ENCODE peak calls at places on chromosome X, in four cellular contexts. N, D, Q and H are unnamed samples.

GRCh38 chrX:22135994-22136684 is 104.0 kb downstream of the PHEX start:
- DNase-seq in N (peak; percentile 83), D (peak; percentile 65), Q (peak; percentile 63), H (peak; percentile 40)

GRCh38 chrX:78595901-78596502 is 63.1 kb downstream of the RTL3 start:
- DNase-seq in N (peak; percentile 8), D (no peak), Q (peak; percentile 16), H (peak; percentile 13)

GRCh38 chrX:153245288-153245731 is 66.2 kb downstream of the MAGEA1 start:
- DNase-seq in N (no peak), D (peak; percentile 29), Q (no peak), H (peak; percentile 60)

GRCh38 chrX:118551426-118551825 is 55.8 kb downstream of the DOCK11 start:
- DNase-seq in N (no peak), D (no peak), Q (no peak), H (no peak)

GRCh38 chrX:1534321-1535168 is 2.4 kb downstream of the P2RY8 start:
- DNase-seq in N (no peak), D (no peak), Q (peak; percentile 18), H (peak; percentile 69)

GRCh38 chrX:133053854-133054565 is 42.9 kb downstream of the USP26 start:
- DNase-seq in N (peak; percentile 67), D (no peak), Q (no peak), H (no peak)

GRCh38 chrX:7190157-7190556 is 42.2 kb upstream of the PUDP start:
- DNase-seq in N (peak; percentile 6), D (no peak), Q (no peak), H (peak; percentile 45)

GRCh38 chrX:45714864-45715263 is 514.2 kb upstream of the DIPK2B start:
- DNase-seq in N (peak; percentile 97), D (peak; percentile 25), Q (no peak), H (no peak)

GRCh38 chrX:275476-275966 is 5.7 kb upstream of the PLCXD1 start:
- DNase-seq in N (no peak), D (no peak), Q (no peak), H (no peak)

GRCh38 chrX:118109065-118109464 is 7.5 kb downstream of the KLHL13 start:
- DNase-seq in N (no peak), D (no peak), Q (no peak), H (no peak)

GRCh38 chrX:40383360-40383759 is 197.4 kb upstream of the ATP6AP2 start:
- DNase-seq in N (no peak), D (no peak), Q (no peak), H (no peak)

GRCh38 chrX:34778961-34779360 is 121.9 kb upstream of the TMEM47 start:
- DNase-seq in N (peak; percentile 71), D (no peak), Q (no peak), H (no peak)

GRCh38 chrX:42680651-42681050 is 97.3 kb downstream of the PPP1R2C start:
- DNase-seq in N (no peak), D (peak; percentile 46), Q (no peak), H (peak; percentile 27)

GRCh38 chrX:132101206-132101605 is 26.6 kb downstream of the FRMD7 start:
- DNase-seq in N (no peak), D (no peak), Q (no peak), H (no peak)

GRCh38 chrX:101759000-101759399 is 99.3 kb upstream of the ARMCX2 start:
- DNase-seq in N (peak; percentile 65), D (peak; percentile 49), Q (peak; percentile 43), H (peak; percentile 38)

GRCh38 chrX:19602866-19603620 is 87.7 kb upstream of the MAP3K15 start:
- DNase-seq in N (peak; percentile 82), D (no peak), Q (no peak), H (no peak)

GRCh38 chrX:25344191-25344936 is 328.6 kb upstream of the ARX start:
- DNase-seq in N (no peak), D (no peak), Q (no peak), H (no peak)

GRCh38 chrX:10548681-10549080 is 71.7 kb downstream of the MID1 start:
- DNase-seq in N (peak; percentile 22), D (no peak), Q (no peak), H (no peak)
- H3K4me1 ChIP-seq in N (peaks cover 21% of the 10 kb centered on the region), D (no peaks in the 10 kb centered on the region), Q (no peaks in the 10 kb centered on the region), H (no peaks in the 10 kb centered on the region)

DNA sequence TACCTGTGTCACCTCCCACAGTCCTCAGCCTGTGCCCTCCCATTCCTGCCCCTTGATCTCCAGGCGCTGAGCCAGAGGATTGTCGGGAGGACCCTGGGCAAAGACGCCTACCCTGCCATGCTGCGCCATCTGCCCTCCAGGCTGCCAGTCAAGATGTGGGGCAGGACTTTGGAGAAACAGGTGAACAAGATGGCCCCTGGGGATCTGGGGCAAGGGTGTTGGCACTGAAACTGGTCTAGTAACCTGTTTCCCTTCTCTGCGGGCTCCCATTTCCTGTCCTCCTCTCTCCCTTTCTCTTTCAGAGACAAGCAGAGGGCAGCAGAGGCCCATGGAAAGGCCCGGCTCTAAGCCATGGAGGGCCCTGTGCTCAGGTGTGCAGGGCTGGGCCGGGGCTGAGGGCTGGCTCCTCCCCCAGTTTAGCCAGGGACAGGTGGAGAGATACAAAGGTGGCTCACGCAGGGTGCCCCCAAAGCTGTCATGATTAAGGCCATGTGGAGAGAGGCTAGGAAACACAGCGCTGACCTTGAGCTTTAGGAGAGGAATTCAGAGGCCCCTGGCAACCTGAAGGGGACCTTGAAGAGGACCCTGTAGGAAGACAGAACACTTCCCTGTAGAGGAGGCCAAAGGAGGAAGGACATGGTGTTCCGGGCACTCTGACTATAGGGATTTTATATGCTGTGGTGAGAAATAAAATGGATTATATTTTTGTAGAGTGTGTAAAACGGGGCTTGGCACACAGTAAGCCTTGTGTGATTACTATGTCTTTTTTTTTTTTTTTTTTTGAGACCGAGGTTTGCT is at the start of gene GLOD5:
- DNase-seq in N (peak; percentile 88), D (peak; percentile 72), Q (peak; percentile 44), H (peak; percentile 5)
- TF ChIP-seq EZH2phosphoT487 in N (no peak), D (no peak), Q (no peak), H (no peak)

GRCh38 chrX:148288451-148288850 is 212.0 kb upstream of the AFF2 start:
- DNase-seq in N (no peak), D (no peak), Q (no peak), H (no peak)

GRCh38 chrX:148281920-148282319 is 218.5 kb upstream of the AFF2 start:
- DNase-seq in N (no peak), D (no peak), Q (no peak), H (no peak)

GRCh38 chrX:148282504-148282903 is 217.9 kb upstream of the AFF2 start:
- DNase-seq in N (no peak), D (no peak), Q (no peak), H (no peak)
- H3K4me1 ChIP-seq in N (no peaks in the 10 kb centered on the region), D (no peaks in the 10 kb centered on the region), Q (no peaks in the 10 kb centered on the region), H (no peaks in the 10 kb centered on the region)

DNA sequence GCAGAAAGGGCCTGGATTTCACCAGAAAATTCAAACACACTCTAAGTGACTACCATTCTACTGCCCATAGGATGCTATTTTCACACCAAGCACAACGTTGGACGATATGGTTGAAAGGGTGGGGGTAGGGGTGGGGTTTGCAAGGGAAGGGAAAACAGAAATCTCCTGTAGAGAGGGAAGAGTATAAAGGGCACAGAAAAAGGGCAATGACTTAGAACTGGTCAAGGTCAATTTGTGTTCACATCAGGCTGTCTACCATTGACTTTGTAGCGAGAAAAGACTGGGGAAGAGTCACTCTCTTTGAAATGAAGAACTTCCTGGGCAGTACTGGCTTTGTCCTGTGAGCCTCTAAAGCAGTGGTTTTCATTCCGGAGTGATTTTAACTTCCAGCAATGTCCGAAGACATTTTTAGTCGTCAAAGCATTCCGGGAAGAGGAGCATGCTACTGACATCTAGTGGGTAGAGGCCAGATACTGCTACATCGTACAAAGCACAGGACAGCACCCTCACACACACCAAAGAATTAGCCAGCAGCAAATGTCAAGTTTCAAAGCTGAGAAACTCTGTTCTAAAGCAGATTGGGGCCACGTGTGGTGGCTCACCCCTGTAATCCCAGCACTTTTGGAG is 48.4 kb upstream of the SLC7A3 start:
- DNase-seq in N (peak; percentile 41), D (peak; percentile 51), Q (no peak), H (no peak)
- TF ChIP-seq EZH2phosphoT487 in N (no peak), D (no peak), Q (no peak), H (no peak)

GRCh38 chrX:43693602-43694406 is 37.7 kb downstream of the MAOA start:
- DNase-seq in N (peak; percentile 82), D (peak; percentile 27), Q (no peak), H (no peak)
- H3K4me1 ChIP-seq in N (peaks cover 28% of the 10 kb centered on the region), D (peaks cover 3% of the 10 kb centered on the region), Q (no peaks in the 10 kb centered on the region), H (no peaks in the 10 kb centered on the region)

DNA sequence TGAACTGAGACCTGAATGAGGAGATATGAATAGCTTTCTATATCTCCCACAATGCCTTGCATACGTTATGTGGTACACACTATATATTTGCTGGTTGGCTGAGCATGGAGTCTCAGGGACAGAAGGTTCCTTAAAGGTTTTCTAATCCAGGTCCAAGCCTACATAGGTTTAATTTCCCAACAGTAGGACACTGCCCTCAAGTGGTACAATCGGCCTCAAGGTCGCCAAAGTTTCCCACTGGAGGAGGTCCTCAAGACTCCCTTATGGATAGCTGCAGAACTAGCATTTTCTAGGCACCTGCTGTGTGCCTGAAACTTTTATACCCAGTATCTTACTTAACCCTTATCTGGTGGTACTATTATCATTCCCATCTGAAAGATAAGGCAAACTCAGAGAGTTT is 21.0 kb upstream of the EFNB1 start:
- DNase-seq in N (peak; percentile 59), D (peak; percentile 40), Q (no peak), H (no peak)
- TF ChIP-seq EZH2phosphoT487 in N (no peak), D (no peak), Q (no peak), H (no peak)